ENCODE peak calls at places on chromosomes 6 and 20, in ten cellular contexts. One of them, this sample, is unnamed.
A peak's percentile ranks its signal among the peaks of the same experiment; 100 is the strongest.

GRCh38 chr6:43746613-43747101 is 23.4 kb upstream of the VEGFA start:
- DNase-seq in right lobe of liver: peak; percentile 37
- DNase-seq in IMR-90: no peak
- DNase-seq in astrocyte of the cerebellum: no peak
- DNase-seq in choroid plexus epithelial cell: no peak
- DNase-seq in AG10803: no peak
- DNase-seq in uterus: no peak
- DNase-seq in cardiac muscle cell: peak; percentile 49
- DNase-seq in activated CD8-positive, alpha-beta T cell treated with anti-CD3 and anti-CD28 coated beads for 36 hours: no peak
- DNase-seq in neural crest cell: no peak
- DNase-seq in this sample: peak; percentile 28

GRCh38 chr6:33697845-33698244 is 13.7 kb downstream of the UQCC2 start:
- DNase-seq in right lobe of liver: no peak
- DNase-seq in IMR-90: no peak
- DNase-seq in astrocyte of the cerebellum: no peak
- DNase-seq in choroid plexus epithelial cell: no peak
- DNase-seq in AG10803: no peak
- DNase-seq in uterus: no peak
- DNase-seq in cardiac muscle cell: no peak
- DNase-seq in activated CD8-positive, alpha-beta T cell treated with anti-CD3 and anti-CD28 coated beads for 36 hours: no peak
- DNase-seq in neural crest cell: no peak
- DNase-seq in this sample: no peak

GRCh38 chr6:131136021-131136847 is 967 bp downstream of the AKAP7 start:
- DNase-seq in right lobe of liver: peak; percentile 60
- DNase-seq in IMR-90: peak; percentile 40
- DNase-seq in astrocyte of the cerebellum: peak; percentile 11
- DNase-seq in choroid plexus epithelial cell: peak; percentile 69
- DNase-seq in AG10803: peak; percentile 28
- DNase-seq in uterus: peak; percentile 33
- DNase-seq in cardiac muscle cell: peak; percentile 74
- DNase-seq in activated CD8-positive, alpha-beta T cell treated with anti-CD3 and anti-CD28 coated beads for 36 hours: no peak
- DNase-seq in neural crest cell: no peak
- DNase-seq in this sample: no peak

GRCh38 chr6:40900791-40901190 is 138.2 kb downstream of the UNC5CL start:
- DNase-seq in right lobe of liver: no peak
- DNase-seq in IMR-90: no peak
- DNase-seq in astrocyte of the cerebellum: no peak
- DNase-seq in choroid plexus epithelial cell: no peak
- DNase-seq in AG10803: peak; percentile 17
- DNase-seq in uterus: no peak
- DNase-seq in cardiac muscle cell: no peak
- DNase-seq in activated CD8-positive, alpha-beta T cell treated with anti-CD3 and anti-CD28 coated beads for 36 hours: no peak
- DNase-seq in neural crest cell: no peak
- DNase-seq in this sample: no peak

GRCh38 chr6:112234596-112234995 is 19.8 kb downstream of the LAMA4 start:
- DNase-seq in right lobe of liver: no peak
- DNase-seq in IMR-90: no peak
- DNase-seq in astrocyte of the cerebellum: no peak
- DNase-seq in choroid plexus epithelial cell: peak; percentile 77
- DNase-seq in AG10803: peak; percentile 87
- DNase-seq in uterus: no peak
- DNase-seq in cardiac muscle cell: peak; percentile 72
- DNase-seq in activated CD8-positive, alpha-beta T cell treated with anti-CD3 and anti-CD28 coated beads for 36 hours: no peak
- DNase-seq in neural crest cell: no peak
- DNase-seq in this sample: no peak

GRCh38 chr20:59031326-59032022 is 661 bp downstream of the ATP5F1E start:
- DNase-seq in right lobe of liver: no peak
- DNase-seq in IMR-90: no peak
- DNase-seq in astrocyte of the cerebellum: no peak
- DNase-seq in choroid plexus epithelial cell: no peak
- DNase-seq in AG10803: no peak
- DNase-seq in uterus: no peak
- DNase-seq in cardiac muscle cell: peak; percentile 10
- DNase-seq in activated CD8-positive, alpha-beta T cell treated with anti-CD3 and anti-CD28 coated beads for 36 hours: peak; percentile 45
- DNase-seq in neural crest cell: no peak
- DNase-seq in this sample: no peak

GRCh38 chr6:71228461-71229041 is 60.1 kb upstream of the OGFRL1 start:
- DNase-seq in right lobe of liver: no peak
- DNase-seq in IMR-90: peak; percentile 66
- DNase-seq in astrocyte of the cerebellum: no peak
- DNase-seq in choroid plexus epithelial cell: peak; percentile 41
- DNase-seq in AG10803: peak; percentile 26
- DNase-seq in uterus: no peak
- DNase-seq in cardiac muscle cell: peak; percentile 41
- DNase-seq in activated CD8-positive, alpha-beta T cell treated with anti-CD3 and anti-CD28 coated beads for 36 hours: no peak
- DNase-seq in neural crest cell: no peak
- DNase-seq in this sample: no peak

GRCh38 chr6:127967708-127968107 is 66.8 kb upstream of the THEMIS start:
- DNase-seq in right lobe of liver: no peak
- DNase-seq in IMR-90: no peak
- DNase-seq in astrocyte of the cerebellum: no peak
- DNase-seq in choroid plexus epithelial cell: no peak
- DNase-seq in AG10803: no peak
- DNase-seq in uterus: no peak
- DNase-seq in cardiac muscle cell: no peak
- DNase-seq in activated CD8-positive, alpha-beta T cell treated with anti-CD3 and anti-CD28 coated beads for 36 hours: peak; percentile 65
- DNase-seq in neural crest cell: no peak
- DNase-seq in this sample: no peak

GRCh38 chr20:18304618-18305017 is 16.3 kb downstream of the ZNF133 start:
- DNase-seq in right lobe of liver: no peak
- DNase-seq in IMR-90: no peak
- DNase-seq in astrocyte of the cerebellum: no peak
- DNase-seq in choroid plexus epithelial cell: peak; percentile 5
- DNase-seq in AG10803: no peak
- DNase-seq in uterus: no peak
- DNase-seq in cardiac muscle cell: no peak
- DNase-seq in activated CD8-positive, alpha-beta T cell treated with anti-CD3 and anti-CD28 coated beads for 36 hours: no peak
- DNase-seq in neural crest cell: no peak
- DNase-seq in this sample: no peak

GRCh38 chr6:147699637-147700036 is 191.1 kb downstream of the SAMD5 start:
- DNase-seq in right lobe of liver: no peak
- DNase-seq in IMR-90: peak; percentile 91
- DNase-seq in astrocyte of the cerebellum: peak; percentile 15
- DNase-seq in choroid plexus epithelial cell: peak; percentile 57
- DNase-seq in AG10803: peak; percentile 29
- DNase-seq in uterus: no peak
- DNase-seq in cardiac muscle cell: peak; percentile 20
- DNase-seq in activated CD8-positive, alpha-beta T cell treated with anti-CD3 and anti-CD28 coated beads for 36 hours: no peak
- DNase-seq in neural crest cell: no peak
- DNase-seq in this sample: no peak

GRCh38 chr20:36541227-36542018 is at the start of gene MYL9:
- DNase-seq in right lobe of liver: peak; percentile 78
- DNase-seq in IMR-90: peak; percentile 62
- DNase-seq in astrocyte of the cerebellum: no peak
- DNase-seq in choroid plexus epithelial cell: peak; percentile 80
- DNase-seq in AG10803: peak; percentile 81
- DNase-seq in uterus: peak; percentile 94
- DNase-seq in cardiac muscle cell: peak; percentile 90
- DNase-seq in activated CD8-positive, alpha-beta T cell treated with anti-CD3 and anti-CD28 coated beads for 36 hours: peak; percentile 13
- DNase-seq in neural crest cell: peak; percentile 36
- DNase-seq in this sample: peak; percentile 90

GRCh38 chr6:75546401-75546800 is 52.8 kb upstream of the FILIP1 start:
- DNase-seq in right lobe of liver: no peak
- DNase-seq in IMR-90: peak; percentile 35
- DNase-seq in astrocyte of the cerebellum: peak; percentile 12
- DNase-seq in choroid plexus epithelial cell: peak; percentile 68
- DNase-seq in AG10803: peak; percentile 30
- DNase-seq in uterus: no peak
- DNase-seq in cardiac muscle cell: peak; percentile 66
- DNase-seq in activated CD8-positive, alpha-beta T cell treated with anti-CD3 and anti-CD28 coated beads for 36 hours: no peak
- DNase-seq in neural crest cell: no peak
- DNase-seq in this sample: no peak

GRCh38 chr6:4352731-4353130 is 217.4 kb upstream of the ECI2 start:
- DNase-seq in right lobe of liver: no peak
- DNase-seq in IMR-90: peak; percentile 34
- DNase-seq in astrocyte of the cerebellum: no peak
- DNase-seq in choroid plexus epithelial cell: no peak
- DNase-seq in AG10803: peak; percentile 16
- DNase-seq in uterus: no peak
- DNase-seq in cardiac muscle cell: no peak
- DNase-seq in activated CD8-positive, alpha-beta T cell treated with anti-CD3 and anti-CD28 coated beads for 36 hours: no peak
- DNase-seq in neural crest cell: no peak
- DNase-seq in this sample: no peak

GRCh38 chr20:23446505-23446904 is 6.2 kb downstream of the CST11 start:
- DNase-seq in right lobe of liver: no peak
- DNase-seq in IMR-90: peak; percentile 21
- DNase-seq in astrocyte of the cerebellum: no peak
- DNase-seq in choroid plexus epithelial cell: peak; percentile 76
- DNase-seq in AG10803: peak; percentile 17
- DNase-seq in uterus: peak; percentile 37
- DNase-seq in cardiac muscle cell: peak; percentile 64
- DNase-seq in activated CD8-positive, alpha-beta T cell treated with anti-CD3 and anti-CD28 coated beads for 36 hours: peak; percentile 67
- DNase-seq in neural crest cell: peak; percentile 72
- DNase-seq in this sample: peak; percentile 56
- TF ChIP-seq CTCF in right lobe of liver: peak; percentile 39
- TF ChIP-seq CTCF in IMR-90: peak; percentile 47
- TF ChIP-seq CTCF in astrocyte of the cerebellum: peak; percentile 57
- TF ChIP-seq CTCF in choroid plexus epithelial cell: peak; percentile 85
- TF ChIP-seq CTCF in AG10803: peak; percentile 45
- TF ChIP-seq CTCF in uterus: peak; percentile 34
- TF ChIP-seq CTCF in cardiac muscle cell: peak; percentile 66
- TF ChIP-seq CTCF in activated CD8-positive, alpha-beta T cell treated with anti-CD3 and anti-CD28 coated beads for 36 hours: peak; percentile 49
- TF ChIP-seq CTCF in neural crest cell: peak; percentile 59
- TF ChIP-seq CTCF in this sample: peak; percentile 26

GRCh38 chr20:881051-881820 is 34.9 kb downstream of the ANGPT4 start:
- DNase-seq in right lobe of liver: no peak
- DNase-seq in IMR-90: peak; percentile 31
- DNase-seq in astrocyte of the cerebellum: no peak
- DNase-seq in choroid plexus epithelial cell: peak; percentile 29
- DNase-seq in AG10803: peak; percentile 48
- DNase-seq in uterus: no peak
- DNase-seq in cardiac muscle cell: peak; percentile 57
- DNase-seq in activated CD8-positive, alpha-beta T cell treated with anti-CD3 and anti-CD28 coated beads for 36 hours: peak; percentile 68
- DNase-seq in neural crest cell: no peak
- DNase-seq in this sample: no peak

GRCh38 chr20:889110-889509 is 27.0 kb downstream of the ANGPT4 start:
- DNase-seq in right lobe of liver: no peak
- DNase-seq in IMR-90: no peak
- DNase-seq in astrocyte of the cerebellum: no peak
- DNase-seq in choroid plexus epithelial cell: no peak
- DNase-seq in AG10803: no peak
- DNase-seq in uterus: no peak
- DNase-seq in cardiac muscle cell: no peak
- DNase-seq in activated CD8-positive, alpha-beta T cell treated with anti-CD3 and anti-CD28 coated beads for 36 hours: no peak
- DNase-seq in neural crest cell: no peak
- DNase-seq in this sample: no peak

GRCh38 chr20:888057-888456 is 28.1 kb downstream of the ANGPT4 start:
- DNase-seq in right lobe of liver: no peak
- DNase-seq in IMR-90: no peak
- DNase-seq in astrocyte of the cerebellum: no peak
- DNase-seq in choroid plexus epithelial cell: no peak
- DNase-seq in AG10803: no peak
- DNase-seq in uterus: no peak
- DNase-seq in cardiac muscle cell: no peak
- DNase-seq in activated CD8-positive, alpha-beta T cell treated with anti-CD3 and anti-CD28 coated beads for 36 hours: no peak
- DNase-seq in neural crest cell: no peak
- DNase-seq in this sample: no peak

GRCh38 chr20:887137-887536 is 29.0 kb downstream of the ANGPT4 start:
- DNase-seq in right lobe of liver: no peak
- DNase-seq in IMR-90: no peak
- DNase-seq in astrocyte of the cerebellum: no peak
- DNase-seq in choroid plexus epithelial cell: no peak
- DNase-seq in AG10803: no peak
- DNase-seq in uterus: no peak
- DNase-seq in cardiac muscle cell: no peak
- DNase-seq in activated CD8-positive, alpha-beta T cell treated with anti-CD3 and anti-CD28 coated beads for 36 hours: no peak
- DNase-seq in neural crest cell: no peak
- DNase-seq in this sample: no peak

DNA sequence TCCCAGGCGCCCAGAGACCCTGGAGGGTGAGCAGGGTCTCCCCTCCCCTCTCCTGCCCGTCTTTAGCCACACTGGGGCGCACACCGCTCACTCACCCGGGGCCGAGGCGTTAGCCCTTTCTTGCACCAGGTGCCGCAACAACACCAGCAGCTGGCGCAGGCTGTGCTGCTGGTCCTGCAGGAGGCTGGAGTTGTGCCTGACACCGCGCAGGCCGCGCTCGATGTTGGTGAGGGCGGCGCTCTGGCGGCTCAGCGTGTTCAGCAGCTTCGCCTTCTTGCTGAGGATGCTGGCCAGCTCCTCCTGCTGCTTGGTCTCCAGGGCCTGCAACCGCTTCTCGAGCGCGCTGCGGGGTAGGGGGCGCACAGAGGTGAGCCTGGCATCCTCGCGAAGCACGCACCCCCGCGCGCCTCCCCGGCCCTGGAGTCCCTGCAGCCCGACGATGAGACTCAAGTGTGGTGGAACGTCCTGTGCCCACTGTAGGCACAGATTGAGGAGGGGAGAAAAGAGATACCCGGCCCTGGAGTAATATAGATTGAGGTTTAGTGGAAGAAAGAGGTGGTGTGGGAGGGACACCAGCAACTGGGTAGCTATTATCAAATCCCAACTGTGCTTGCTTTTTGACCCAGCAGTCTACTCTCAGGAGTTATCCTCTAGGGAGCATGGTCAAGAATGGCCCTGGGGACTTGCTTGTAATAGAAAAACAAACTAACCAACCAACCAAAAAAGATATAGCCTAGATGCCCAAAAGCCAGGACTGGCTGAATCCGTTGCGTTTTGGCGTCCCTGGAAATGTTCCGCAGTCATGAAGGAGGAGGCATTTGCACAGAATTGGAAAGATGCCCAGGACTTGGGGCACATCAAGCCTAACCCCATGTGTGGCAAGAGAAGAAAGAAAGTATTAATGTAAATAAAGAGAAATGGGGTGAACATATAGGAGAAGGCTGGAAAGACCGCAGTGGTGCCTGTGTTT is 30.9 kb downstream of the ANGPT4 start:
- DNase-seq in right lobe of liver: no peak
- DNase-seq in IMR-90: peak; percentile 26
- DNase-seq in astrocyte of the cerebellum: no peak
- DNase-seq in choroid plexus epithelial cell: peak; percentile 57
- DNase-seq in AG10803: peak; percentile 49
- DNase-seq in uterus: peak; percentile 21
- DNase-seq in cardiac muscle cell: peak; percentile 76
- DNase-seq in activated CD8-positive, alpha-beta T cell treated with anti-CD3 and anti-CD28 coated beads for 36 hours: peak; percentile 18
- DNase-seq in neural crest cell: peak; percentile 28
- DNase-seq in this sample: no peak
- TF ChIP-seq CTCF in right lobe of liver: no peak
- TF ChIP-seq CTCF in IMR-90: no peak
- TF ChIP-seq CTCF in astrocyte of the cerebellum: no peak
- TF ChIP-seq CTCF in choroid plexus epithelial cell: no peak
- TF ChIP-seq CTCF in AG10803: peak; percentile 6
- TF ChIP-seq CTCF in uterus: no peak
- TF ChIP-seq CTCF in cardiac muscle cell: peak; percentile 34
- TF ChIP-seq CTCF in activated CD8-positive, alpha-beta T cell treated with anti-CD3 and anti-CD28 coated beads for 36 hours: no peak
- TF ChIP-seq CTCF in neural crest cell: peak; percentile 27
- TF ChIP-seq CTCF in this sample: no peak

GRCh38 chr20:50380697-50381040 is 129.5 kb upstream of the PTPN1 start:
- DNase-seq in right lobe of liver: peak; percentile 71
- DNase-seq in IMR-90: peak; percentile 65
- DNase-seq in astrocyte of the cerebellum: no peak
- DNase-seq in choroid plexus epithelial cell: peak; percentile 65
- DNase-seq in AG10803: peak; percentile 56
- DNase-seq in uterus: peak; percentile 58
- DNase-seq in cardiac muscle cell: peak; percentile 69
- DNase-seq in activated CD8-positive, alpha-beta T cell treated with anti-CD3 and anti-CD28 coated beads for 36 hours: no peak
- DNase-seq in neural crest cell: no peak
- DNase-seq in this sample: no peak
- TF ChIP-seq CTCF in right lobe of liver: peak; percentile 61
- TF ChIP-seq CTCF in IMR-90: peak; percentile 72
- TF ChIP-seq CTCF in astrocyte of the cerebellum: peak; percentile 63
- TF ChIP-seq CTCF in choroid plexus epithelial cell: peak; percentile 79
- TF ChIP-seq CTCF in AG10803: peak; percentile 83
- TF ChIP-seq CTCF in uterus: peak; percentile 46
- TF ChIP-seq CTCF in cardiac muscle cell: peak; percentile 69
- TF ChIP-seq CTCF in activated CD8-positive, alpha-beta T cell treated with anti-CD3 and anti-CD28 coated beads for 36 hours: no peak
- TF ChIP-seq CTCF in neural crest cell: peak; percentile 40
- TF ChIP-seq CTCF in this sample: no peak

GRCh38 chr6:144951730-144952437 is 666.7 kb downstream of the UTRN start:
- DNase-seq in right lobe of liver: no peak
- DNase-seq in IMR-90: no peak
- DNase-seq in astrocyte of the cerebellum: no peak
- DNase-seq in choroid plexus epithelial cell: no peak
- DNase-seq in AG10803: no peak
- DNase-seq in uterus: no peak
- DNase-seq in cardiac muscle cell: no peak
- DNase-seq in activated CD8-positive, alpha-beta T cell treated with anti-CD3 and anti-CD28 coated beads for 36 hours: no peak
- DNase-seq in neural crest cell: no peak
- DNase-seq in this sample: no peak
- TF ChIP-seq CTCF in right lobe of liver: no peak
- TF ChIP-seq CTCF in IMR-90: no peak
- TF ChIP-seq CTCF in astrocyte of the cerebellum: no peak
- TF ChIP-seq CTCF in choroid plexus epithelial cell: no peak
- TF ChIP-seq CTCF in AG10803: no peak
- TF ChIP-seq CTCF in uterus: no peak
- TF ChIP-seq CTCF in cardiac muscle cell: no peak
- TF ChIP-seq CTCF in activated CD8-positive, alpha-beta T cell treated with anti-CD3 and anti-CD28 coated beads for 36 hours: no peak
- TF ChIP-seq CTCF in neural crest cell: no peak
- TF ChIP-seq CTCF in this sample: no peak

This sample was measured in lung.